ENCODE peak calls at places on chromosomes 2 and 18, in seven cellular contexts. J is right atrium auricular region; L is CD4-positive, alpha-beta T cell; D is adrenal gland; G is CD8-positive, alpha-beta memory T cell; U is left ventricle myocardium inferior; V is AG04450. S is an unnamed sample.

GRCh38 chr2:29650634-29651097 is 270.7 kb downstream of the ALK start:
- DNase-seq in V (no peak), J (no peak), L (no peak), D (no peak), U (no peak), G (no peak), S (no peak)

GRCh38 chr18:38262666-38263065 is 697.1 kb upstream of the CELF4 start:
- DNase-seq in V (no peak), U (no peak), G (no peak), L (no peak), J (no peak), D (no peak), S (no peak)

GRCh38 chr18:50469380-50469781 is 90.5 kb upstream of the MAPK4 start:
- DNase-seq in L (no peak), V (no peak), U (peak; percentile 60), D (no peak), J (no peak), G (no peak), S (no peak)

GRCh38 chr18:50509012-50509411 is 50.9 kb upstream of the MAPK4 start:
- DNase-seq in D (no peak), L (no peak), V (no peak), U (no peak), J (no peak), G (no peak), S (no peak)

GRCh38 chr18:60554961-60555360 is 182.4 kb upstream of the MC4R start:
- DNase-seq in J (no peak), D (no peak), V (no peak), U (no peak), G (no peak), L (no peak), S (no peak)

GRCh38 chr2:203532957-203533695 is 2.0 kb downstream of the RAPH1 start:
- DNase-seq in U (no peak), V (no peak), J (no peak), D (no peak), L (no peak), G (no peak), S (no peak)

GRCh38 chr2:58042486-58042970 is 4.1 kb upstream of the VRK2 start:
- DNase-seq in L (no peak), J (no peak), V (peak; percentile 49), D (no peak), U (no peak), G (no peak), S (no peak)

GRCh38 chr2:106065268-106065982 is 128.7 kb downstream of the UXS1 start:
- DNase-seq in L (no peak), D (peak; percentile 26), J (no peak), U (peak; percentile 45), G (no peak), V (no peak), S (no peak)

GRCh38 chr2:10385933-10386773 is 62.0 kb downstream of the ODC1 start:
- DNase-seq in D (no peak), G (no peak), J (no peak), L (no peak), V (peak; percentile 34), U (no peak), S (no peak)

GRCh38 chr2:150591901-150592300 is 104.4 kb upstream of the RND3 start:
- DNase-seq in U (no peak), J (no peak), G (no peak), V (no peak), L (no peak), D (no peak), S (no peak)

GRCh38 chr2:168194784-168195522 is 52.4 kb downstream of the STK39 start:
- DNase-seq in L (no peak), V (no peak), G (no peak), J (no peak), U (no peak), D (no peak), S (no peak)

GRCh38 chr2:148802448-148803220 is 72.4 kb upstream of the KIF5C start:
- DNase-seq in L (no peak), V (no peak), U (no peak), J (no peak), G (no peak), D (no peak), S (no peak)

GRCh38 chr2:210633699-210634098 is 77.3 kb downstream of the CPS1 start:
- DNase-seq in U (no peak), J (no peak), V (no peak), G (no peak), L (no peak), D (no peak), S (no peak)

GRCh38 chr2:100394111-100394641 is 23.3 kb downstream of the CHST10 start:
- DNase-seq in G (no peak), V (no peak), J (peak; percentile 54), U (no peak), D (no peak), L (no peak), S (peak; percentile 71)

GRCh38 chr2:128444044-128444771 is 125.5 kb upstream of the HS6ST1 start:
- DNase-seq in J (peak; percentile 46), D (peak; percentile 9), U (no peak), V (no peak), G (no peak), L (no peak), S (peak; percentile 26)

GRCh38 chr2:207245526-207245925 is 79.8 kb upstream of the KLF7 start:
- DNase-seq in V (no peak), D (no peak), G (no peak), J (no peak), L (no peak), U (no peak), S (no peak)

GRCh38 chr2:145185696-145186095 is 665.8 kb upstream of the ZEB2 start:
- DNase-seq in L (no peak), V (peak; percentile 10), D (no peak), U (no peak), J (no peak), G (no peak), S (no peak)

GRCh38 chr2:9668686-9669338 is 38.0 kb upstream of the YWHAQ start:
- DNase-seq in U (no peak), L (no peak), D (no peak), J (no peak), V (peak; percentile 20), G (no peak), S (no peak)

GRCh38 chr2:168336786-168337388 is 89.5 kb upstream of the STK39 start:
- DNase-seq in J (no peak), V (no peak), D (no peak), L (peak; percentile 44), U (no peak), G (peak; percentile 16), S (peak; percentile 83)

DNA sequence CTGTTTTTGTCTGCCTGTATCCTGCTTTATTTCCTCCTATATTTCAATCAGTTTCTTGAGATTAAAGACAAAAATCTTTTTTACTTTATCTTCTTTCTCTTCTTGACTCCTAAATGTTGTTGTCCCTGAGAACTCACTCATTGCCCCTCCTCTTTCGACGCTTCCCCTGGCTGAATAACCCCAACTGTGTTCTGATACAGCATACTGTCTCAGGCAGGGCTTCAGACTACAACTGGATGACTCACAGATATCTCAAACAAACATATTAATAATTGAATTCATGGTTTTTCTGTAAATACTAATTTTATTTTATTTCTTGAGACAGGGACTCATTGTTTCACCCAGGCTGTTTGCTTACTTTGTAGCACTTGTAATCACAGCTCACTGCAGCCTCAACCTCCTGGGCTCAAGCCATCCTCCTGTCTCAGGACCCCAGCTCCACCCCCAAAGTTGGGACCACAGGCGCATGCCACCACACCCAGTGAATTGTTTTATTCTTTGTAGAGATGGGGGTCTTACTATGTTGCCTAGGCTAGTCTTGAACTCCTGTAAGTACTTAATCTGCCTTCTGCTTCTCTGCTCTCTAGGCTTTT is 9.4 kb downstream of the ITGAV start:
- DNase-seq in V (no peak), J (no peak), U (no peak), L (no peak), G (no peak), D (no peak), S (no peak)
- H3K27ac ChIP-seq in V (no peak overlapping the region), J (no peak overlapping the region), U (peak overlapping the region; percentile 21), L (no peak overlapping the region), G (no peak overlapping the region), D (no peak overlapping the region), S (no peak overlapping the region)

DNA sequence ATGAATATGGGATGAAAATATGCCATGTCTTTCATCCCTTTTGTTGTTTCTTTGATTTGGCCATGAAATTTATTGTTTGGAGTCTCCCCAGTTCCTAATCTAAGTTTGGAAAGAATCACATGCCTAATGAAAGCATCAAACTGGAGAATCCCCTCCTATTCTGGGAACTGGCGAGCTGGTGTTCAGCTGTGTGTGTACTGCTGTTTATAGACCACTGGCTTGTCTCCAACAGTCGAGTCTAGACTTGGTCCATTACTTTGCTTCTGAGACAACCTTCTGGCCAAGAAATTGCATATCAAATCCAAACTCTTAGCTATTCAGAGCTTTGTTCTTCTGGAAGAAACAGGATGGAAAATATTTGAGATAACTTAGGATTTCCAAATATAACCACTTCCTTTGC is 111.5 kb upstream of the THSD7B start:
- DNase-seq in U (no peak), G (no peak), J (no peak), L (no peak), D (no peak), V (no peak), S (no peak)
- H3K27me3 ChIP-seq in U (no peaks in the 10 kb centered on the region), G (no peaks in the 10 kb centered on the region), J (no peaks in the 10 kb centered on the region), L (no peaks in the 10 kb centered on the region), D (no peaks in the 10 kb centered on the region), V (no peaks in the 10 kb centered on the region), S (no peaks in the 10 kb centered on the region)

GRCh38 chr2:233446616-233447305 is 92.5 kb downstream of the DGKD start:
- DNase-seq in U (no peak), D (no peak), G (no peak), V (no peak), J (no peak), L (no peak), S (no peak)

GRCh38 chr2:233449071-233449901 is 95.0 kb downstream of the DGKD start:
- DNase-seq in D (peak; percentile 42), U (no peak), V (no peak), J (no peak), G (no peak), L (no peak), S (peak; percentile 49)

GRCh38 chr2:233447506-233448219 is 93.4 kb downstream of the DGKD start:
- DNase-seq in V (no peak), L (no peak), G (no peak), D (no peak), J (no peak), U (no peak), S (peak; percentile 42)

GRCh38 chr2:233448565-233448964 is 94.3 kb downstream of the DGKD start:
- DNase-seq in D (no peak), L (no peak), J (no peak), V (no peak), G (no peak), U (no peak), S (peak; percentile 29)

DNA sequence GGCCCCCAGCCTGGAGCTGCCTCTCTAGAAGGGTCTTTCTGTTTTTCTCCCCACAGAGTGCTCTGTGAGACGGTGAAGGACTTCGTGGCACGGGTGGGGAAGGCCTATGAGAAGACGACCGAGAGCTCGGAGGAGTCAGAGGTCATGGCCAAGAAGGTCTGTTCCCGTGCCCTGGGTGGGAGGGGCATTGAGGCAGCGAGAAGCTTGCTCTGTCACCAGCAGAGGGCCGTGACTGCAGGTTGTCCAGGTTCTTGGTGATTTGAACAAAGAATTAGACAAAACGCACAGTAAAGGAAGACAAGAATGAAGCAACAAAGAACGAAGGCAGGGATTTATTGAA is 93.9 kb downstream of the DGKD start:
- DNase-seq in V (no peak), G (no peak), D (no peak), J (no peak), L (no peak), U (no peak), S (peak; percentile 44)
- H3K27ac ChIP-seq in V (no peak overlapping the region), G (no peak overlapping the region), D (no peak overlapping the region), J (no peak overlapping the region), L (no peak overlapping the region), U (no peak overlapping the region), S (no peak overlapping the region)

GRCh38 chr2:72895154-72895553 is 7.9 kb downstream of the SPR start:
- DNase-seq in U (no peak), V (no peak), D (no peak), L (no peak), G (no peak), J (no peak), S (no peak)
- H3K27me3 ChIP-seq in U (peaks cover 60% of the 10 kb centered on the region), V (peaks cover 16% of the 10 kb centered on the region), D (peaks cover 12% of the 10 kb centered on the region), L (peaks cover 50% of the 10 kb centered on the region), G (peaks cover 10% of the 10 kb centered on the region), J (no peaks in the 10 kb centered on the region), S (peaks cover 3% of the 10 kb centered on the region)